ENCODE peak calls at places on chromosomes 7 and 10, in eight cellular contexts. A, E, P, X, Z, N, L and D are unnamed samples.

GRCh38 chr7:131111-132094 is 61.0 kb upstream of the FAM20C start:
- DNase-seq in A (peak; percentile 5), E (peak; percentile 66), N (peak; percentile 27), X (no peak), P (no peak), L (peak; percentile 74), Z (peak; percentile 68), D (no peak)

GRCh38 chr10:112701528-112702295 is 248.3 kb upstream of the TCF7L2 start:
- DNase-seq in P (no peak), N (no peak), Z (no peak), X (no peak), E (no peak), L (no peak), A (no peak), D (no peak)

GRCh38 chr10:131961777-131962450 is 19.8 kb downstream of the BNIP3 start:
- DNase-seq in N (peak; percentile 49), A (no peak), X (no peak), P (no peak), L (no peak), E (no peak), Z (no peak), D (no peak)

GRCh38 chr7:1401011-1401410 is 58.3 kb downstream of the MICALL2 start:
- DNase-seq in N (no peak), Z (no peak), E (no peak), A (no peak), P (no peak), L (no peak), X (no peak), D (no peak)

GRCh38 chr7:15168489-15168888 is 265.9 kb upstream of the DGKB start:
- DNase-seq in X (no peak), L (no peak), E (no peak), P (no peak), A (no peak), N (no peak), Z (no peak), D (no peak)

GRCh38 chr10:14601872-14602725 is 172.6 kb downstream of the FAM107B start:
- DNase-seq in Z (peak; percentile 74), P (peak; percentile 80), N (peak; percentile 62), E (no peak), L (no peak), X (no peak), A (peak; percentile 84), D (peak; percentile 60)

GRCh38 chr7:77651544-77652162 is 44.6 kb upstream of the RSBN1L start:
- DNase-seq in L (no peak), A (peak; percentile 66), N (peak; percentile 23), P (no peak), Z (peak; percentile 31), X (no peak), E (no peak), D (peak; percentile 55)

GRCh38 chr10:63083904-63084689 is 49.0 kb upstream of the NRBF2 start:
- DNase-seq in Z (peak; percentile 81), E (peak; percentile 69), L (peak; percentile 53), N (peak; percentile 72), A (peak; percentile 76), X (no peak), P (peak; percentile 36), D (peak; percentile 72)

GRCh38 chr7:91942312-91942711 is 1.6 kb downstream of the AKAP9 start:
- DNase-seq in A (no peak), P (no peak), N (no peak), E (no peak), L (no peak), X (no peak), Z (no peak), D (no peak)

GRCh38 chr7:95546647-95547046 is 49.7 kb downstream of the PDK4 start:
- DNase-seq in P (no peak), X (no peak), N (no peak), A (no peak), L (no peak), Z (no peak), E (no peak), D (no peak)

GRCh38 chr10:6275022-6275997 is 72.6 kb downstream of the PFKFB3 start:
- DNase-seq in Z (peak; percentile 94), X (peak; percentile 96), N (peak; percentile 63), A (peak; percentile 83), P (peak; percentile 96), L (peak; percentile 86), E (peak; percentile 96), D (peak; percentile 96)

GRCh38 chr10:125428054-125428453 is 254.9 kb downstream of the TEX36 start:
- DNase-seq in P (no peak), Z (no peak), L (no peak), E (no peak), N (no peak), A (no peak), X (no peak), D (no peak)

GRCh38 chr7:120941064-120941463 is 9.5 kb upstream of the ING3 start:
- DNase-seq in Z (no peak), P (no peak), L (no peak), N (no peak), X (no peak), E (no peak), A (no peak), D (peak; percentile 14)

GRCh38 chr7:13628231-13629001 is 361.1 kb downstream of the ETV1 start:
- DNase-seq in A (no peak), X (no peak), E (no peak), P (no peak), Z (no peak), L (no peak), N (no peak), D (no peak)

GRCh38 chr7:3911685-3912084 is 610.6 kb downstream of the SDK1 start:
- DNase-seq in E (no peak), A (peak; percentile 15), P (no peak), X (no peak), N (no peak), Z (no peak), L (no peak), D (no peak)

GRCh38 chr7:13179011-13179574 is 491.7 kb downstream of the ARL4A start:
- DNase-seq in E (no peak), L (no peak), X (no peak), A (no peak), Z (no peak), P (no peak), N (no peak), D (peak; percentile 8)

GRCh38 chr10:77099136-77099535 is 538.5 kb downstream of the KCNMA1 start:
- DNase-seq in Z (no peak), E (no peak), N (no peak), A (no peak), P (no peak), X (no peak), L (no peak), D (no peak)

GRCh38 chr10:86775056-86775858 is 18.8 kb downstream of the BMPR1A start:
- DNase-seq in P (no peak), L (no peak), E (no peak), N (no peak), X (no peak), A (peak; percentile 46), Z (no peak), D (peak; percentile 19)

DNA sequence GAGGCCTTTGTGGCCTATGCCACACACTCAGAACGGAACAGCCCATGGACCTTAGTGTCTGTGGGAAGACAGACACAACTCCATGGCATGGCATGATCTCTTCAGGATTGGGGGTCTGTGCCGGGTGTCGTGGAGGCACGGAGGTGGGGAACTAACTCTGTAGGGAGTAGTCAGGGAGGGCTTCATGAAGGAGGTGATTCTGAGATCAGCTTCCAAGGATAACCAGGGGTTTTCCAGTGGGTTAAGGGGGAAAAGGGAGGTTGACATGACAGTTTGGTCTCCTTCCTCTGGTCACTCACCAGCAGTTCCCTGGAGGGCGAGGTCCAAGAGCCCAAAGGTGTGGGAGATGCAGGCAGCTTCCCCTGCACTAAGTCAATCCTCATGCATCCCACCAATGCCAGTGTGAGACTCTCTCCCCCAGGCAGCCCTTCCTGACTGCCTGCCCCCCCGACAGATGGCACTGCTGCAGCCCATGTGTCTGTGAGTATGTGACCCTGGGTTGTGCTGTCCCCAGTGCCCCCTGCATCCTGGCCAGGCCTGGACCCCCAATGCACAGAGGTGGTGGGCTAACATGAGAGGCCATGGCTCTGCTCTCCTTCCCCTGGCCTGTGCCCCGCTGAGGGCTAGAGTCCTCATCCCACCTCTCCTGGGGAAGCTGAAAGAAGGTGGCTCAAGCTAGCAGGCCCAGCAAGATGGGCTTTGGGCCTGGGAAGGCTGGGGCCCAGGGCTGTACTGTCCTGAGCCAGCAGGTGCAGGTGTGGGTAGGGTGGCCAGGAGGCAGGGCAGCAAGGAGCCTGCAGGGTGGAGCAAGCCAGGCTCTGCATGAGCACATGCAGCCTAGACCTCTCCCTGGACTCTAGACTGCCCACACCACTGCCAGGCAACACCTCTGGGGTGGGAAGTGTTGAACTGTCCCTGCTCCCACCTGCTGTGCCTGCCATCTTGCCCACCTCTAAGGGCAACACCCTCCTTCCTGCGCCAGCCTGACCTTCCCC is 39.7 kb downstream of the RASGEF1A start:
- DNase-seq in L (peak; percentile 8), Z (no peak), P (no peak), X (no peak), E (peak; percentile 53), N (peak; percentile 3), A (no peak), D (no peak)
- H3K4me1 ChIP-seq in L (no peaks in the 10 kb centered on the region), Z (peaks cover 16% of the 10 kb centered on the region), P (peaks cover 37% of the 10 kb centered on the region), X (no peaks in the 10 kb centered on the region), E (no peaks in the 10 kb centered on the region), N (peaks cover 17% of the 10 kb centered on the region), A (peaks cover 5% of the 10 kb centered on the region), D (no peaks in the 10 kb centered on the region)

DNA sequence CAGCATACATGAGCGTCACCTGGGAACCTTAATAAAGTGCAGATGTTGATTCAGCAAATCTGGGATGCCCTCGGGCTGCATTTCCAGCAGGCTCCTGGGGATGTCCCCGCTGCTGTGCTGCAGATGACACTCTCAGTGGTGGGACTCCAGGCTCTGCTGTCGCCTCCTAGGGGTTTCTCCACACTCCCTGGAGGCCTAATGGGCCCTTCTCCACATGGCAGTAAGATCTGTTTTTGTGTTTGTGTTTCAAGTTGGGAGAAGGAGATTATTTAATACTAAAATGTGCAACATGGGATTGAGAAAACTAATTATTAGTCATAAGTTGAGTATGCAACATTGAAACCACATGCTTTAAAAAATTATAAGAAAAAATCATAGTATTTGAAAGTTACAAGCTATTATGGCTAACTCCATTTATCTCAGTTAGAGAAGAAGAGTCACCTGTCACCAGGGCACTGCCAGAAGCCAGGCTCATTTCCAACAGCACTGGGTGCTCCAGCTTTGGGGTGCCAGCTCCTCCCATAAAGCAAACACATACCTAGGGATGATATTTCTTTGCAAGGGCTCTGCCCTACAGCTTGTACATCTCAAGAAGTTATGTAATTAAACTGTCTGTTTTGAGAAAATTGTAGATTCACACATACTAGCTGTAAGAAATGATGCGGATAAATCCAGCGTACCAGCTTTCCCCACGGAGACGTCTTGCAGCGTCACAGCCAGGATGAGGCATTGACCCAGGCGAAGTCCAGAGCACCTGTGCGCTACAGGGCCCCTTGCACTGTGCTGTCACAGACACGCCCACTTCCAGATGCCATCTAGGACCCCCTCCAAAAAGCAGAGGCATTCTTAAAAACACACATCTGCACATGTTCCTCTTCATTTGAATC is 106.4 kb downstream of the EGFR start:
- DNase-seq in P (no peak), X (no peak), Z (no peak), L (no peak), E (no peak), A (no peak), N (no peak), D (no peak)
- TF ChIP-seq CTCF in P (no peak), X (no peak), Z (no peak), L (no peak), E (no peak), A (no peak), N (no peak), D (no peak)

GRCh38 chr10:80171248-80171660 is 34.1 kb downstream of the ANXA11 start:
- DNase-seq in L (no peak), Z (no peak), X (no peak), N (no peak), P (no peak), A (no peak), E (peak; percentile 28), D (no peak)
- H3K4me1 ChIP-seq in L (peaks cover 47% of the 10 kb centered on the region), Z (no peaks in the 10 kb centered on the region), X (peaks cover 4% of the 10 kb centered on the region), N (no peaks in the 10 kb centered on the region), P (peaks cover 6% of the 10 kb centered on the region), A (no peaks in the 10 kb centered on the region), E (no peaks in the 10 kb centered on the region), D (peaks cover 8% of the 10 kb centered on the region)

GRCh38 chr10:24396396-24396795 is 187.5 kb downstream of the KIAA1217 start:
- DNase-seq in Z (no peak), L (no peak), N (no peak), E (no peak), P (no peak), X (no peak), A (no peak), D (peak; percentile 11)
- TF ChIP-seq CTCF in Z (no peak), L (no peak), N (no peak), E (no peak), P (no peak), X (no peak), A (no peak), D (peak; percentile 18)